ENCODE peak calls at places on chromosomes 3 and 15, in five cellular contexts. U is suprapubic skin, D is A549, J is upper lobe of left lung, P is GM12878. F is an unnamed sample.

GRCh38 chr15:47674576-47675232 is 42.6 kb upstream of the SEMA6D start:
- DNase-seq in U (no peak), D (no peak), J (no peak), P (no peak), F (no peak)

GRCh38 chr3:112303811-112304325 is 9.9 kb upstream of the SLC9C1 start:
- DNase-seq in U (no peak), D (no peak), J (no peak), P (no peak), F (peak; percentile 13)

GRCh38 chr3:72006631-72007556 is 221.9 kb upstream of the PROK2 start:
- DNase-seq in U (no peak), D (no peak), J (no peak), P (no peak), F (no peak)

GRCh38 chr3:100978036-100978659 is 15.1 kb downstream of the ABI3BP start:
- DNase-seq in U (no peak), D (no peak), J (no peak), P (no peak), F (no peak)

GRCh38 chr15:37098468-37099320 is 1.7 kb downstream of the MEIS2 start:
- DNase-seq in U (peak; percentile 65), D (peak; percentile 17), J (no peak), P (no peak), F (peak; percentile 74)

GRCh38 chr3:17639765-17640164 is 102.7 kb downstream of the TBC1D5 start:
- DNase-seq in U (no peak), D (peak; percentile 35), J (peak; percentile 38), P (no peak), F (no peak)

GRCh38 chr3:85508659-85509058 is 549.9 kb downstream of the CADM2 start:
- DNase-seq in U (no peak), D (no peak), J (no peak), P (no peak), F (no peak)

GRCh38 chr3:16300282-16300681 is 35.3 kb downstream of the OXNAD1 start:
- DNase-seq in U (no peak), D (no peak), J (no peak), P (peak; percentile 48), F (no peak)

GRCh38 chr3:122383915-122384697 is at the start of gene FAM162A:
- DNase-seq in U (peak; percentile 93), D (peak; percentile 80), J (peak; percentile 97), P (peak; percentile 83), F (peak; percentile 92)
- TF ChIP-seq EP300 in U (no peak), D (no peak), J (no peak), P (peak; percentile 8), F (no peak)

GRCh38 chr15:90001683-90002427 is 731 bp downstream of the ZNF710 start:
- DNase-seq in U (peak; percentile 84), D (peak; percentile 75), J (peak; percentile 75), P (no peak), F (peak; percentile 67)
- TF ChIP-seq POLR2A in U (peak; percentile 21), D (no peak), J (peak; percentile 55), P (peak; percentile 59), F (no peak)

GRCh38 chr15:66387176-66388056 is 704 bp downstream of the MAP2K1 start:
- DNase-seq in U (peak; percentile 85), D (peak; percentile 90), J (peak; percentile 77), P (no peak), F (peak; percentile 78)

GRCh38 chr15:66389098-66389858 is 2.6 kb downstream of the MAP2K1 start:
- DNase-seq in U (no peak), D (no peak), J (no peak), P (no peak), F (no peak)

GRCh38 chr15:66388576-66388975 is 1.9 kb downstream of the MAP2K1 start:
- DNase-seq in U (no peak), D (no peak), J (no peak), P (no peak), F (no peak)

GRCh38 chr15:66386204-66387123 is at the start of gene MAP2K1:
- DNase-seq in U (peak; percentile 98), D (peak; percentile 97), J (peak; percentile 97), P (peak; percentile 90), F (peak; percentile 99)

DNA sequence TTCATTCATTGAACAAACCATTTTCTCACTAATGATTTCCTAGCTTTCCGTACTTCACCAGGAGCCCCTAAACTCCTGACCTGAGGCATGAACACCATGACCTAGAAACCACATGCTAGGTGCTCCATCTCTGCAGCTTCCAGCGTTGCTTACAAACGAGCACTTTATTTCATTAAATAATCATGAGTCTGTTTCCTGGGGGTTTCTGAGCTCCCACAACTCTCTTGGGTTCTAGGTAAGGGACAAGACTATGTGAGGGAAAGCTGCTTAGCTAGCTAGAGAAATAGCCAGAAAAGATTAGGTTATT is 1.3 kb downstream of the MAP2K1 start:
- DNase-seq in U (no peak), D (no peak), J (no peak), P (no peak), F (no peak)
- H3K27ac ChIP-seq in U (peak overlapping the region; percentile 93), D (peak overlapping the region; percentile 88), J (peak overlapping the region; percentile 96), P (peak overlapping the region; percentile 73), F (peak overlapping the region; percentile 96)

DNA sequence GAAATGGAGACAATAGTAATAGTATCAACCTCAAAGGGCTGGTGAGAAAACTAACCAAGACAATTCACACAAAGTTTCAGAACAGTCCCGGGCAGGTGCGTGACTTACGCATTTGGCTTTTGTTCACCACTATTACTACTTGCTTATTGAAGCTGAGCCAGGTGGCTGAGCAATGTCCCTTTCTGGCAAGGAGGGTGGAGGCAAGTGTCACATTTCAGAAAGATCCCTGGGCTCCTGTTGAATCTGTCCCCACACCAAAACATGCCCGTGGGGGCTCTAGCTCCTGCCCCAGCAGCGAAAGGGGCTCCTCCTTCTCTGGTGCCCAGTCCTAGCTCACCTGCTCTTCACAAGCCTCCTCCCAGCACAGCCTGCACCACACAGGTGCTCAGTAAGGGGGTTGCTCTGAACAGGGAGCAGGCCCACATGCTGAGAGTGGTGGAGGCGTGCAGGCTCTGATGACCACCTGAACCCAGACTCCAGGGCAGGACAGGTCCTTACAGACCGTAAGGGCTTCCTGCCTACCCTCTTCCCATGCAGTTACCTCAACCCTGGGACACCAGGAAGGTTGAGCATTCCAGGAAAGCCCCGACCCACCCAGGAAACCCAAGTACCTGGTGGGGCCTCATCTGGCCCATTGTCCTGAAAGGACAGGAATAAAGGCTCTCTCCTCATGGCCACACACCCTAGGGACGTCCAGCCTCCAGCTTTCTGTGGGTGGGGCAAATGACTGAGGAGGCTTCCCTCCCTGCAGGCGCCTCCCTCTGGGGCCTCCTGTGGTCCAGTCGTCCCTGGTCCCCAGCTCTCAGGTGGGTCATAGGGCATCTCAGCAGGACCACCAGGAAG is 32.6 kb downstream of the SEMA7A start:
- DNase-seq in U (no peak), D (no peak), J (no peak), P (peak; percentile 75), F (no peak)
- TF ChIP-seq EP300 in U (no peak), D (no peak), J (no peak), P (peak; percentile 56), F (no peak)

GRCh38 chr3:155870133-155870944 is at the start of gene GMPS:
- DNase-seq in U (peak; percentile 94), D (peak; percentile 85), J (peak; percentile 97), P (peak; percentile 61), F (peak; percentile 94)
- TF ChIP-seq POLR2A in U (peak; percentile 50), D (peak; percentile 70), J (peak; percentile 79), P (peak; percentile 91), F (peak; percentile 65)

GRCh38 chr3:37492977-37493471 is 318.6 kb upstream of the LRRFIP2 start:
- DNase-seq in U (no peak), D (no peak), J (peak; percentile 40), P (no peak), F (no peak)
- H3K27ac ChIP-seq in U (peak overlapping the region; percentile 48), D (no peak overlapping the region), J (peak overlapping the region; percentile 37), P (no peak overlapping the region), F (no peak overlapping the region)

GRCh38 chr3:186974824-186975281 is 44.5 kb downstream of the ST6GAL1 start:
- DNase-seq in U (no peak), D (no peak), J (no peak), P (no peak), F (no peak)
- TF ChIP-seq EP300 in U (no peak), D (no peak), J (no peak), P (no peak), F (no peak)

GRCh38 chr3:124584552-124585391 is 145.5 kb upstream of the UMPS start:
- DNase-seq in U (peak; percentile 67), D (peak; percentile 91), J (peak; percentile 85), P (no peak), F (peak; percentile 52)
- TF ChIP-seq POLR2A in U (no peak), D (peak; percentile 12), J (peak; percentile 53), P (no peak), F (no peak)

GRCh38 chr15:66293085-66293418 is 316 bp upstream of the DIS3L start:
- DNase-seq in U (no peak), D (no peak), J (peak; percentile 51), P (no peak), F (no peak)

GRCh38 chr15:66293419-66294156 is at the start of gene DIS3L:
- DNase-seq in U (peak; percentile 71), D (peak; percentile 81), J (peak; percentile 53), P (peak; percentile 8), F (peak; percentile 56)

GRCh38 chr15:66291816-66292215 is 1.6 kb upstream of the DIS3L start:
- DNase-seq in U (no peak), D (no peak), J (no peak), P (no peak), F (no peak)

GRCh38 chr15:66294157-66294931 is 976 bp downstream of the DIS3L start:
- DNase-seq in U (no peak), D (peak; percentile 67), J (no peak), P (peak; percentile 13), F (no peak)

DNA sequence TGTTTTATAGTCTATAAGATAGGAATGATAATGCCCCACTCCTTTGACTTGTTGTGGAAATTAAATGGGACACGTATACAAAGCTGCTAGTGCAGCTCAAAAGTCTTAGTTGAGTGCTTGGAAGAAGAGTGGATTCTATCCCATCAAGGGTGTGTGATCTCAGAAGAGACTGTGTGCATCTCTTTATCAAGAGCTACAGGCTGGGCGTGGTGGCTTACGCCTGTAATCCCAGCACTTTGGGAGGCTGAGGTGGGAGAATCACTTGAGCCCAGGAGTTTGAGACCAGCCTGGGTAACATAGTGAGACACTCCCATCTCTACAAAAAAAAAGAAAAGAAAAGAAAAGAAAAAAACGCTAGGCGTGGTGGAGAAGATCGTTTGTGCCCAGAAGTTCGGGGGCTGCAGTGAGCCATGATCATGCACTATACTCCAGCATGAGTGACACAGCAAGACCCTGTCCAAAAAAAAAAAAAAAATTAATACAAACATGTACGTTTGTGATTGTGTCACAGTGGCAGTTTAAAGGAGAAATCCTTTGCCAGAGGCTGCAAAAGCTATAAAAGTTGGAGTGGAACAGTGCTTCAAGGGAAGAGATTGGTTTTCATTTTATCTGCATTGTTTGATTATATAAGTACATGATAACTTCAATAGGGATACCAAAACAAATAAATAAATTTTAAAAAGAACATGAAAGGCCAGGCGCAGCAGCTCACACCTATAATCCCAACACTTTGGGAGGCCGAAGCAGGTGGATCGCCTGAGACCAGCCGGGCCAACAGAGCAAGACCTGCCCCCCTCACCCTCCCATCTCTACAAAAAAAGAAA is 895 bp upstream of the DIS3L start:
- DNase-seq in U (no peak), D (no peak), J (no peak), P (no peak), F (no peak)
- H3K27ac ChIP-seq in U (peak overlapping the region; percentile 93), D (peak overlapping the region; percentile 95), J (peak overlapping the region; percentile 88), P (peak overlapping the region; percentile 76), F (peak overlapping the region; percentile 87)

F was measured in ovary.